ENCODE peak calls at places on chromosomes 12 and 14, in eight cellular contexts. F, S, Z, N, R, Y, L and W are unnamed samples. For H3K27me3, the result is how much of the 10 kb centered on the place peaks cover.

GRCh38 chr12:112971248-112971647 is 7.1 kb upstream of the OAS2 start:
- DNase-seq in N (peak), L (peak), F (no peak), Z (no peak), Y (no peak), S (peak), R (no peak), W (no peak)

GRCh38 chr12:119369907-119370546 is 35.5 kb downstream of the CCDC60 start:
- DNase-seq in Y (no peak), F (no peak), Z (no peak), R (no peak), S (no peak), N (no peak), L (no peak), W (no peak)

GRCh38 chr12:91001306-91001705 is 3.5 kb downstream of the EPYC start:
- DNase-seq in Z (no peak), Y (no peak), R (no peak), N (no peak), S (no peak), F (no peak), L (no peak), W (no peak)

GRCh38 chr14:50173891-50174290 is 57.5 kb downstream of the SOS2 start:
- DNase-seq in N (no peak), Z (no peak), L (no peak), F (no peak), R (no peak), S (no peak), Y (no peak), W (no peak)

GRCh38 chr12:7113389-7113871 is 4.4 kb upstream of the C1RL start:
- DNase-seq in Z (no peak), L (no peak), R (peak), Y (peak), F (no peak), N (no peak), S (peak), W (no peak)

GRCh38 chr12:67667276-67668073 is 18.9 kb downstream of the DYRK2 start:
- DNase-seq in Y (no peak), R (no peak), S (no peak), Z (no peak), F (peak), N (peak), L (peak), W (peak)

GRCh38 chr14:77641534-77642341 is 25.3 kb upstream of the SPTLC2 start:
- DNase-seq in Y (no peak), L (peak), Z (no peak), F (peak), S (no peak), N (peak), R (peak), W (peak)

GRCh38 chr12:124828264-124829007 is 35.2 kb downstream of the SCARB1 start:
- DNase-seq in S (no peak), L (no peak), N (no peak), Z (no peak), R (peak), Y (no peak), F (peak), W (no peak)

GRCh38 chr14:74527736-74528280 is 34.2 kb downstream of the ISCA2 start:
- DNase-seq in L (no peak), Z (no peak), Y (no peak), N (no peak), S (no peak), R (no peak), F (no peak), W (no peak)

GRCh38 chr12:102169922-102170698 is 27.5 kb downstream of the PMCH start:
- DNase-seq in R (peak), L (no peak), N (no peak), Y (peak), S (peak), F (peak), Z (no peak), W (no peak)

GRCh38 chr12:5227722-5228274 is 184.1 kb downstream of the KCNA5 start:
- DNase-seq in F (no peak), N (peak), Y (no peak), R (no peak), Z (no peak), S (no peak), L (peak), W (no peak)

GRCh38 chr14:58785741-58786140 is 148.0 kb downstream of the DACT1 start:
- DNase-seq in N (no peak), R (no peak), S (no peak), L (no peak), F (no peak), Z (no peak), Y (no peak), W (no peak)

GRCh38 chr14:102826751-102827675 is 49.8 kb downstream of the TRAF3 start:
- DNase-seq in Y (no peak), F (no peak), N (no peak), R (no peak), L (no peak), Z (no peak), S (no peak), W (no peak)

GRCh38 chr12:133038310-133038709 is 1.0 kb downstream of the ZNF84 start:
- DNase-seq in Z (no peak), Y (no peak), N (no peak), F (no peak), S (no peak), L (no peak), R (no peak), W (no peak)

GRCh38 chr12:51326762-51327439 is 2.9 kb upstream of the BIN2 start:
- DNase-seq in R (peak), S (no peak), L (no peak), Y (peak), Z (no peak), F (no peak), N (no peak), W (peak)

GRCh38 chr12:130192667-130193345 is 30.5 kb downstream of the FZD10 start:
- DNase-seq in N (no peak), R (no peak), F (no peak), L (no peak), Y (no peak), S (no peak), Z (no peak), W (no peak)

GRCh38 chr14:81529391-81529790 is 4.3 kb downstream of the SEL1L start:
- DNase-seq in Y (no peak), Z (peak), L (no peak), S (no peak), R (no peak), N (no peak), F (no peak), W (no peak)

GRCh38 chr12:113781415-113782198 is 184.5 kb downstream of the RBM19 start:
- DNase-seq in F (no peak), Z (no peak), Y (no peak), N (no peak), R (no peak), S (no peak), L (no peak), W (no peak)

GRCh38 chr14:72350215-72350614 is 418.0 kb downstream of the RGS6 start:
- DNase-seq in N (no peak), L (no peak), Z (no peak), S (no peak), Y (no peak), F (no peak), R (no peak), W (no peak)

GRCh38 chr14:36383674-36384421 is 63.4 kb upstream of the MBIP start:
- DNase-seq in N (peak), F (no peak), Y (no peak), R (no peak), S (no peak), Z (no peak), L (peak), W (peak)

GRCh38 chr12:32140867-32141266 is 34.2 kb downstream of the BICD1 start:
- DNase-seq in R (no peak), S (no peak), Y (no peak), L (no peak), N (no peak), F (no peak), Z (no peak), W (no peak)

GRCh38 chr12:48115957-48116356 is 3.2 kb upstream of the PFKM start:
- DNase-seq in F (no peak), N (no peak), L (no peak), R (no peak), S (no peak), Y (no peak), Z (no peak), W (no peak)

GRCh38 chr12:26346748-26347147 is 151.4 kb downstream of the SSPN start:
- DNase-seq in Z (no peak), S (no peak), Y (no peak), F (no peak), R (no peak), N (no peak), L (no peak), W (no peak)

GRCh38 chr14:84809158-84809557 is 720.8 kb upstream of the FLRT2 start:
- DNase-seq in R (no peak), Y (no peak), L (no peak), Z (no peak), S (no peak), N (no peak), F (no peak), W (no peak)
- H3K27ac ChIP-seq in R (no peak), Y (no peak), L (no peak), Z (no peak), S (no peak), N (no peak), F (no peak), W (no peak)

DNA sequence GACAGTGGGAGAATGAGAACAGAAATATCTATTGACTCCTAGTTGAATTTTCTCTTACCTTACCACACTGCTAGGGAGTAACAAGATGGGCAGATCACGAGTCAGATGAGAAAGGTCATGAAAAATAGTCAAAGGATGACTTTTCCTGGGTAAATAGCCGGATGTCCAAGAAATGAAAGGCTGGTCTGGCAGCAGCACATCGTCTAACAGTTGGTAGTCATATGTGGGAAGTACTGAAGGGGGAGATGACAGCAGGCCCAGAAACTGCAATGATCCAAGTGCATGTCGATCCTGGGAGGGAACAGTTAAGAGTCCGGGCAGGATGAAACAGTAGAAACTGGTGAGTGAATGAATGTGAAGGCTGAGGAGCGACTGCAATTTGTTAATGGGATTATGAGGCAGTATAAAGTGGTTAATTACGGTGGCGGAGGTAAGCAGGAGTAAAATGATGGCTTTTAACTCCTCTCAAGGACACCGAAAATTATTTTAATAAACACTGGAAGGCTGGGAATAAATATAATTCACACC is 1.2 kb upstream of the ERC1 start:
- DNase-seq in L (no peak), Y (no peak), R (no peak), S (peak), N (no peak), F (peak), Z (no peak), W (no peak)
- TF ChIP-seq CTCF in L (no peak), Y (no peak), R (no peak), S (no peak), N (no peak), F (no peak), Z (no peak), W (no peak)

DNA sequence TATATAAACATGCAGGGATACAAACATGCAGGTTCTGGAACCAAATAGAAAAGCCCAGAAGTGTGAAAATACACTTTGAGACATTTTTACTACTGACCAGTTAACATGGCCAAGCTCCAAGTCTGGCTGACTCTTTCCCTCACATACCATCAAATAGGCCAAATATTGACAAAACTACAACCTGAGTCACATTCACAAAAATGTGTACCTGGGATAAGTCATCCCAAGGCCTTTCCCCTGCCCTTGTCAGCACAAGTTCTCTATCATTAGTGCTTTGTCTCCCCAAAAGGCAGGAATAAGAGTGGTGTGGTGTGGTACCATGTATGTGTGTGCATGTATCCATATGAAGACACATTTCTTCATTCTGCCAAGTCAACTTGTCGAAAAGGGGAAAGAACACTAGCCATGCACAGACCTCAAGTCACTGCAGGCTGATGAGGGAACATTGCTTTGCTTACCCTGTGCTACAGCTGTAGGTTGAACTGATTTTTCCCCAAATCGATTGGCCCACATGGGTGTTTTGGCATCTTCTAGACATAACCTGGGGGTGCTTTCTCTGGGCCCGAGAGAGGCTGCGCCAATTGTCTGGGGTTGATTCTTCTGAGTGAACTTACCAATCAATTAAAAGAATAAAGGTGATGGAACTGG is 14.9 kb downstream of the HOXC4 start:
- DNase-seq in R (no peak), L (no peak), Z (no peak), Y (no peak), N (no peak), S (no peak), F (no peak), W (no peak)
- H3K27me3 ChIP-seq in R (under half), L (half or more), Z (under half), Y (under half), N (half or more), S (under half), F (under half), W (under half)

GRCh38 chr14:99040711-99041110 is 231.3 kb downstream of the BCL11B start:
- DNase-seq in S (no peak), Z (no peak), L (no peak), R (no peak), Y (no peak), F (no peak), N (no peak), W (no peak)
- H3K27ac ChIP-seq in S (no peak), Z (no peak), L (no peak), R (no peak), Y (no peak), F (no peak), N (no peak), W (no peak)

DNA sequence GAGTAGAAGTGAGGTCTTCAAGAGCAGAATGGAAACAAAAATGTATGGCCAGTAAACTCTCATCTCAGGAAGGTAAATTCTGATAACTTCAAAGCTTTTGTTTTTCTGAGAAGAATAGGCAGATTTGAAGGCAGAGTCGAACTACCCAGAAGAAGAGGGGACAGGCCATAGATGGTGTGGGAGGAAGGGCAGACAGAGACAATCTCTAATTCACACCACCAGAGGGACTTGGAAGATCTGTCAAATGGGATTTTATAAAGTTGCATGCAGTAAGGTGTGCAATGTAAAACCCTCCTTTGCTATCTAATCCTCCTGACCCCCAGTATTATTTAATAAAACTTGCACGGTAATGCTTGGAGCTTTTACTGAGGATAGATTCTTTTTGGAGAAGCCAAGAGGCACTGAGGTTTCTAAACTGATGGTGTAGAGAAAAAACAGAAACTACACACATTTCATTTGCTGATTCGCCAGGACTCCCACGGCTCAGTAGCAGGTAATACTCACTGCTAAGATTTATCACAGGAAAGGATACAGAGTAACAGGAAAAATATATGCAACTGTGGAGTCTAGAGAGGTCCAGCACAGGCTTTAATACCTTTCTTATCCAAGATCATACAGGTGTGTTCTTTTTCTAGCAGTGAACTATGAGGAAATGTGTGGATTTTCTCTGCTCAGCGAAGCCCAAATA is 18.3 kb downstream of the SLC38A2 start:
- DNase-seq in R (no peak), S (no peak), Y (peak), Z (no peak), L (no peak), N (no peak), F (no peak), W (no peak)
- TF ChIP-seq CTCF in R (peak), S (peak), Y (peak), Z (no peak), L (peak), N (no peak), F (no peak), W (peak)